ENCODE peak calls at places on chromosomes 4 and X, in four cellular contexts. J is vagina, Q is fibroblast of lung, C is adrenal gland. M is an unnamed sample. For H3K4me1, the result is how much of the 10 kb centered on the place peaks cover.

GRCh38 chr4:40763228-40763716 is 13.5 kb downstream of the NSUN7 start:
- DNase-seq in C (no peak), Q (peak), J (no peak), M (no peak)

GRCh38 chrX:101057095-101057714 is 5.3 kb upstream of the TRMT2B start:
- DNase-seq in C (no peak), J (no peak), Q (no peak), M (no peak)

GRCh38 chrX:37472836-37473235 is 98.6 kb upstream of the LANCL3 start:
- DNase-seq in Q (no peak), J (no peak), C (no peak), M (no peak)

GRCh38 chrX:17412692-17413091 is 37.7 kb downstream of the NHS start:
- DNase-seq in Q (peak), C (no peak), J (no peak), M (no peak)

GRCh38 chr4:122170775-122171174 is 18.6 kb downstream of the BLTP1 start:
- DNase-seq in C (no peak), J (no peak), Q (no peak), M (no peak)

GRCh38 chr4:168636040-168636439 is 139.2 kb downstream of the PALLD start:
- DNase-seq in Q (no peak), C (no peak), J (no peak), M (no peak)

GRCh38 chrX:130414800-130415199 is 13.0 kb downstream of the RBMX2 start:
- DNase-seq in C (no peak), J (no peak), Q (no peak), M (no peak)

GRCh38 chrX:48045410-48046311 is 25.8 kb downstream of the ZNF630 start:
- DNase-seq in C (peak), J (no peak), Q (peak), M (peak)

GRCh38 chrX:124426824-124427223 is 80.5 kb downstream of the SH2D1A start:
- DNase-seq in J (no peak), C (no peak), Q (no peak), M (no peak)

GRCh38 chrX:154367474-154368308 is 6.7 kb downstream of the FLNA start:
- DNase-seq in Q (no peak), C (no peak), J (no peak), M (no peak)
- H3K4me3 ChIP-seq in Q (peak), C (no peak), J (no peak), M (no peak)

DNA sequence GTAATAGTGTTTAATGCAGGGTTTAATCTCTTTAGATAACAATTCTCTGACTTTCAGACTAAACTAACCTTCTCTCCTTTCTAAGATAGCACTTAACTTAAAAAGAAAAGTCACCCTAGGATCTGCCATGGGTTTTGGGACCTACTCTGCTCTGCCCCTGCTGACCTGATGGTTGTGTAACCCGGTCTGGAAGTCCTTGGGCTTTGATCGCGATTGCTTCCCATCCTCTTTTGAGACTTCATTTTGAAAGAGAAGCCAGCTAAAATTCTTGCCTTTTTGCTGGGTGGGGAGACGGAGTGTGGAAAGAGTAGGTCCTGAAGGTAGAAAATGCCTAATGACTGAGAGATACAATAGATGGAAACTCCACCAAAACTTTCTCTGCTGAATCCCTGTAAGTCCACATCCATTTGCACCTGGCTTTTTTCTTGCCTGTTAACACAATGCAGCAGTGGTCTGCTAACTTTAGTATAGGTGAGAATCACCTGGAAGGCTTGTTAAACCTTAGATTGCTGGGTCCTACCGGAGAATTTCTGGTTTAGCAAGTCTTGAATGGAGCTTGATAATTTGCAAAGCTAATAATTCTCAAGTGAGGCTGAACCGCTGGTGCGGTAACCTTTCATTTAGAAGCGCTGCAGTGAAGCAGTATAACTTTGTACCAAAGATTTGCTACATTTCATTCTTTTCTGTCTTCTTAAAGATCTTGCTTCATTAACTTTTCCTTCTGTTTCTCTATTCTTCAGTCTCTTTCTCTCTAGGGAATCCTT is 45.6 kb upstream of the CCSER1 start:
- DNase-seq in J (no peak), Q (no peak), C (no peak), M (no peak)
- H3K4me1 ChIP-seq in J (under half), Q (under half), C (under half), M (under half)

DNA sequence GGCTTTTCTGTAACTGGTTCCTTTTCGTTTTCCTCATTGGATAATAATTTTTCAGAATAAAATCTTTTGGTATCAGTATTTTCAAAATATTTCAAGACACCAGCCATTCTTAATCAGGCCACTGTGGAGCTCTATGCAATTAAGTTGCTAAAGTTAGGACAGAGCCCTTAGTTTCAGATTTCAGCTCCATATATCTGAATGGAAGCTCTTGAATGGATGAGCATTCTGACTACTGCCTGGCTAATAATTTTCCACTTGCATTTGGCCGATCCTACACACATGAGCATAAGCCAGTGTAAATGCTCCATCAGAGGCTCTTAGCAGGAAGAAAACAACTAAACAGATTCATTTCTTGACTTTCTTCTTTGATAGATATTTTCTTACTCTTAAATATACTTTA is 157.6 kb downstream of the CHIC2 start:
- DNase-seq in J (no peak), C (no peak), Q (peak), M (no peak)
- H3K27ac ChIP-seq in J (peak), C (no peak), Q (peak), M (no peak)

DNA sequence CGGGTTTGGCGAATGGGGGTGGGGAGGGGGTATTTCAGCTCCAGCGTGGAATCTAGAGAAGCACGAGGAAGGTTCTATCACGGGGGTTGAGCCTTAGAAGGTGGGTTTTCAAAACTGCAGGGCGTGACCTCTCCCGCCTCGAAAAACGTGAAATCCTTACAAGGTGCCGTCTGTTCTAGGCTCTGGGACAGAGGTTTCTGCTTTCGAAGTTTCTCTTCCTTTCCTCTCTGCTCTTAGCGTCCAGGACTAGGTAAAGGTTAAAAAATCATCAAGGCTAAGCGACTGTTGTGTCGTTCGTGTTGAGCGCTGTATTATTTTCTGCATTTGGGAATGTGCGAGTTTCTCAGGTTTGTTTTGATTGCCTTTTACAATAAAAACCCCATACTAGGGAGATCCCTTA is 1.1 kb downstream of the FHL1 start:
- DNase-seq in Q (no peak), J (no peak), C (no peak), M (no peak)
- H3K4me3 ChIP-seq in Q (peak), J (peak), C (no peak), M (peak)

GRCh38 chr4:123890889-123891288 is 494.3 kb downstream of the SPRY1 start:
- DNase-seq in J (no peak), Q (no peak), C (no peak), M (no peak)
- H3K4me1 ChIP-seq in J (under half), Q (under half), C (under half), M (under half)

GRCh38 chr4:7807351-7807921 is 132.2 kb downstream of the AFAP1 start:
- DNase-seq in C (no peak), J (no peak), Q (peak), M (peak)

GRCh38 chr4:7806724-7807123 is 132.9 kb downstream of the AFAP1 start:
- DNase-seq in C (no peak), J (no peak), Q (no peak), M (no peak)

GRCh38 chr4:7810792-7811535 is 128.7 kb downstream of the AFAP1 start:
- DNase-seq in J (no peak), C (no peak), Q (no peak), M (peak)

GRCh38 chr4:7808181-7808580 is 131.5 kb downstream of the AFAP1 start:
- DNase-seq in C (peak), Q (no peak), J (no peak), M (no peak)

GRCh38 chr4:7808752-7809151 is 130.9 kb downstream of the AFAP1 start:
- DNase-seq in J (no peak), Q (peak), C (peak), M (no peak)
- H3K27ac ChIP-seq in J (peak), Q (no peak), C (peak), M (no peak)

GRCh38 chr4:80255374-80256095 is 10.9 kb upstream of the FGF5 start:
- DNase-seq in Q (no peak), J (no peak), C (no peak), M (no peak)
- H3K4me3 ChIP-seq in Q (no peak), J (no peak), C (no peak), M (no peak)

M was measured in right cardiac atrium.